ENCODE peak calls at places on chromosomes 12 and 14, in five cellular contexts. P is germinal center; C is GM20000; Q is stimulated activated CD4-positive, alpha-beta T cell treated with anti-CD3 and anti-CD28 coated beads, Interleukin-4, amount 100 ng/mL, for 4 hours; I is activated naive CD8-positive, alpha-beta T cell treated with anti-CD3 and anti-CD28 coated beads for 36 hours. T is an unnamed sample.

GRCh38 chr12:115543269-115543668 is 734.2 kb downstream of the MED13L start:
- DNase-seq in P (no peak), C (no peak), Q (no peak), I (no peak), T (no peak)

GRCh38 chr14:104694991-104695659 is 5.7 kb downstream of the INF2 start:
- DNase-seq in P (no peak), C (no peak), Q (no peak), I (peak; percentile 55), T (peak; percentile 54)

GRCh38 chr12:14982562-14982961 is 9.7 kb downstream of the PDE6H start:
- DNase-seq in P (no peak), C (no peak), Q (no peak), I (no peak), T (no peak)

GRCh38 chr14:102058146-102058545 is 28.7 kb downstream of the HSP90AA1 start:
- DNase-seq in P (no peak), C (no peak), Q (no peak), I (no peak), T (no peak)

GRCh38 chr14:74697543-74697942 is 15.3 kb downstream of the AREL1 start:
- DNase-seq in P (no peak), C (no peak), Q (no peak), I (no peak), T (no peak)

GRCh38 chr12:19390208-19390607 is 49.1 kb upstream of the AEBP2 start:
- DNase-seq in P (no peak), C (no peak), Q (no peak), I (no peak), T (no peak)

GRCh38 chr12:104331376-104331775 is 27.8 kb downstream of the EID3 start:
- DNase-seq in P (no peak), C (no peak), Q (no peak), I (no peak), T (no peak)

GRCh38 chr12:107891967-107892366 is 117.5 kb downstream of the ASCL4 start:
- DNase-seq in P (no peak), C (peak; percentile 23), Q (no peak), I (no peak), T (no peak)

GRCh38 chr12:32975122-32975521 is 78.5 kb upstream of the PKP2 start:
- DNase-seq in P (no peak), C (no peak), Q (no peak), I (no peak), T (no peak)

GRCh38 chr12:93667672-93668071 is 9.5 kb upstream of the CRADD start:
- DNase-seq in P (no peak), C (no peak), Q (no peak), I (no peak), T (no peak)

GRCh38 chr12:62259311-62259992 is 752 bp upstream of the USP15 start:
- DNase-seq in P (peak; percentile 3), C (no peak), Q (no peak), I (no peak), T (no peak)

GRCh38 chr14:99246536-99247083 is 25.4 kb downstream of the BCL11B start:
- DNase-seq in P (no peak), C (no peak), Q (no peak), I (peak; percentile 56), T (no peak)

GRCh38 chr14:101453225-101453624 is 108.1 kb upstream of the DIO3 start:
- DNase-seq in P (no peak), C (no peak), Q (no peak), I (no peak), T (no peak)

GRCh38 chr12:104643921-104644669 is 187.3 kb downstream of the CHST11 start:
- DNase-seq in P (peak; percentile 33), C (peak; percentile 26), Q (no peak), I (no peak), T (no peak)

GRCh38 chr14:92473947-92474535 is 39.5 kb upstream of the RIN3 start:
- DNase-seq in P (no peak), C (no peak), Q (no peak), I (no peak), T (no peak)

GRCh38 chr12:93299262-93299846 is 78.4 kb upstream of the NUDT4 start:
- DNase-seq in P (no peak), C (no peak), Q (no peak), I (no peak), T (no peak)